ENCODE peak calls at places on chromosomes 16 and 17, in six cellular contexts. N is left ventricle myocardium inferior, F is GM13976, W is RWPE1, H is testis, Z is fibroblast of pulmonary artery. I is an unnamed sample.

GRCh38 chr17:77802333-77802615 is 156.2 kb upstream of the TNRC6C start:
- DNase-seq in N (no peak), Z (no peak), H (no peak), F (no peak), W (no peak), I (no peak)

GRCh38 chr17:69597898-69598692 is 183.6 kb downstream of the MAP2K6 start:
- DNase-seq in F (no peak), H (no peak), N (no peak), Z (peak), W (peak), I (no peak)

GRCh38 chr16:23863511-23864422 is 28.0 kb downstream of the PRKCB start:
- DNase-seq in N (no peak), Z (no peak), F (peak), W (no peak), H (no peak), I (no peak)

GRCh38 chr17:35486920-35487727 is 38.6 kb upstream of the SLFN13 start:
- DNase-seq in W (peak), Z (peak), N (peak), H (no peak), F (peak), I (peak)

GRCh38 chr17:61007980-61008379 is 330.3 kb downstream of the BCAS3 start:
- DNase-seq in H (no peak), W (no peak), F (no peak), Z (no peak), N (no peak), I (no peak)

GRCh38 chr16:23407436-23408125 is 45.4 kb downstream of the COG7 start:
- DNase-seq in W (no peak), H (no peak), Z (no peak), F (no peak), N (no peak), I (no peak)

GRCh38 chr17:58385359-58385899 is 31.9 kb downstream of the RNF43 start:
- DNase-seq in W (no peak), H (no peak), N (no peak), Z (no peak), F (no peak), I (no peak)

GRCh38 chr17:21676281-21677111 is 15.8 kb upstream of the KCNJ18 start:
- DNase-seq in Z (no peak), N (no peak), H (no peak), F (no peak), W (no peak), I (no peak)

GRCh38 chr17:78798695-78799559 is 16.9 kb upstream of the CYTH1 start:
- DNase-seq in F (peak), W (no peak), N (no peak), Z (peak), H (no peak), I (no peak)

GRCh38 chr16:60230666-60231065 is 1496.5 kb upstream of the GOT2 start:
- DNase-seq in Z (no peak), N (no peak), F (no peak), H (no peak), W (no peak), I (no peak)

GRCh38 chr17:28953444-28954118 is 2.3 kb upstream of the PHF12 start:
- DNase-seq in H (peak), N (no peak), Z (peak), F (peak), W (no peak), I (peak)

GRCh38 chr16:85793662-85794298 is 5.6 kb downstream of the EMC8 start:
- DNase-seq in F (no peak), Z (no peak), H (no peak), N (no peak), W (no peak), I (no peak)

GRCh38 chr17:56737741-56738161 is 96.0 kb downstream of the C17orf67 start:
- DNase-seq in W (no peak), F (no peak), Z (peak), N (no peak), H (no peak), I (no peak)

GRCh38 chr16:11449716-11450115 is 104.5 kb downstream of the RMI2 start:
- DNase-seq in H (no peak), Z (no peak), N (no peak), F (peak), W (no peak), I (no peak)

GRCh38 chr17:41334899-41335298 is 15.7 kb downstream of the KRT33A start:
- DNase-seq in N (no peak), Z (no peak), H (no peak), W (no peak), F (no peak), I (no peak)

GRCh38 chr17:4721203-4722135 is 9.8 kb upstream of the MED11 start:
- DNase-seq in N (peak), W (no peak), Z (peak), H (peak), F (no peak), I (no peak)

GRCh38 chr16:50152386-50152806 is 710 bp upstream of the TENT4B start:
- DNase-seq in W (peak), F (peak), N (peak), H (peak), Z (peak), I (no peak)

GRCh38 chr17:1779571-1780074 is 17.8 kb downstream of the SERPINF1 start:
- DNase-seq in W (peak), F (no peak), N (peak), H (peak), Z (peak), I (peak)

GRCh38 chr17:8630227-8630801 is at the start of gene MYH10:
- DNase-seq in N (no peak), Z (no peak), H (peak), W (peak), F (no peak), I (peak)

GRCh38 chr17:69864531-69864930 is 210.5 kb upstream of the KCNJ16 start:
- DNase-seq in W (no peak), F (no peak), N (no peak), H (no peak), Z (no peak), I (no peak)

GRCh38 chr16:28189237-28189636 is 22.5 kb downstream of the XPO6 start:
- DNase-seq in N (no peak), F (no peak), Z (no peak), H (no peak), W (no peak), I (no peak)

GRCh38 chr17:58307468-58308172 is 21.0 kb downstream of the TSPOAP1 start:
- DNase-seq in N (no peak), F (peak), W (no peak), Z (no peak), H (peak), I (no peak)

GRCh38 chr16:66606000-66606751 is 1.7 kb downstream of the CMTM3 start:
- DNase-seq in W (no peak), H (no peak), F (peak), Z (no peak), N (no peak), I (no peak)

GRCh38 chr17:35373984-35374765 is 754 bp upstream of the SLFN11 start:
- DNase-seq in Z (peak), W (peak), F (peak), H (peak), N (peak), I (peak)

GRCh38 chr17:13437966-13438779 is 163.6 kb downstream of the HS3ST3A1 start:
- DNase-seq in H (no peak), W (no peak), N (no peak), F (no peak), Z (no peak), I (no peak)

GRCh38 chr17:71055128-71055527 is 885.8 kb downstream of the KCNJ2 start:
- DNase-seq in N (no peak), Z (peak), W (no peak), H (no peak), F (no peak), I (no peak)

GRCh38 chr16:62036101-62036806 is at the start of gene CDH8:
- DNase-seq in F (peak), H (peak), Z (no peak), N (no peak), W (no peak), I (peak)

GRCh38 chr17:79834575-79835469 is 4.4 kb downstream of the CBX4 start:
- DNase-seq in W (no peak), H (no peak), F (peak), Z (no peak), N (no peak), I (no peak)

GRCh38 chr16:53266156-53266555 is 168.1 kb upstream of the RBL2 start:
- DNase-seq in F (no peak), W (no peak), Z (no peak), N (no peak), H (no peak), I (no peak)

GRCh38 chr16:8464979-8465378 is 125.3 kb downstream of the TMEM114 start:
- DNase-seq in H (no peak), Z (no peak), F (no peak), W (no peak), N (no peak), I (no peak)

GRCh38 chr16:19429271-19429670 is 11.6 kb downstream of the TMC5 start:
- DNase-seq in H (no peak), Z (no peak), N (no peak), W (no peak), F (no peak), I (no peak)

GRCh38 chr17:80346498-80347275 is 68.3 kb upstream of the ENDOV start:
- DNase-seq in F (no peak), Z (no peak), H (no peak), N (no peak), W (no peak), I (no peak)

GRCh38 chr17:5592382-5592781 is 8.1 kb upstream of the NLRP1 start:
- DNase-seq in F (peak), Z (peak), H (no peak), W (peak), N (no peak), I (no peak)

DNA sequence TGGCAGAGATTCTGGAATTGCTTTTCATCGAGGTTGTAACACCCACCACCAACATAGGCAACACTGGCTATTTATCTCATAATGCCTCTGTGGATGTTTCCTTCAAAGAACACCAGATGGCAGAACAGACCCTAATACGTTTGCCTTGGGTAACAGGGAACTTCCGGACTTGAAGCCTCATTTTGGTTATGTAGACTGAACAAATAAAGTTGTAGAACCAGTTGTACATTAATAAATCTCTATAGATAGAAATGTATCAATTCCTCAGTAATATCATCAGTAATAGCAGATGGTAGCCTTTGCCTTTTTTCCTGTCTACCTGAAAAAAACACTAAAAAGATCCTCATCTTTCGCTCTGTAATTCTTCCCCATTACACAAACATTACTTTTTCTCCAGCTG is 25.9 kb upstream of the APOH start:
- DNase-seq in N (no peak), H (peak), Z (peak), F (peak), W (peak), I (no peak)
- TF ChIP-seq CTCF in N (peak), H (peak), Z (peak), F (peak), W (peak), I (peak)

DNA sequence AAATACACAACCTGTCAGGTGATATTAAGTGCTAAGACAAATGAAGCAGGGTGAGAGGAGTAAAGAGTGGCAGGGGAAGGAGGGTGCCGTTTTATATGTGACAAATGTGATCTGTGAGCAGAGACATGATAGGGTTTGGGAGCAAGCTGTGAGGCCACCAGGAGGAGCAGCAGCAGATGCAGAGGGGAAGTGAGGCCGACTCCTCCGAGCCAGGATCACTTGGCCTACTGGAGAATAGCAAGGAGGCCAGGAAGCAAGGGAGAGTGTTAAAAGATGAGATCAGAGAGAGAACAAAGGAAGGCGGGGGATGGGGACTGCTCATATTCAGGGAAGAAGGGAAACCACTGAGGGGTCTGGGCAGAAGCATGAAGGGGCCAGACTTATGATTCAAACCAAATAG is 129.4 kb downstream of the TANGO6 start:
- DNase-seq in N (no peak), W (no peak), Z (peak), H (peak), F (no peak), I (no peak)
- TF ChIP-seq CTCF in N (peak), W (no peak), Z (peak), H (no peak), F (no peak), I (no peak)

GRCh38 chr16:88936913-88937666 is 39.9 kb downstream of the CBFA2T3 start:
- DNase-seq in H (no peak), Z (no peak), W (no peak), N (peak), F (no peak), I (no peak)

GRCh38 chr16:88934066-88934667 is 42.8 kb downstream of the CBFA2T3 start:
- DNase-seq in H (no peak), F (no peak), N (no peak), Z (no peak), W (no peak), I (no peak)

GRCh38 chr16:88938933-88939813 is 37.8 kb downstream of the CBFA2T3 start:
- DNase-seq in H (no peak), N (peak), Z (no peak), W (no peak), F (no peak), I (no peak)

GRCh38 chr16:88938119-88938932 is 38.7 kb downstream of the CBFA2T3 start:
- DNase-seq in H (no peak), F (no peak), N (no peak), Z (no peak), W (no peak), I (no peak)

GRCh38 chr16:88936008-88936912 is 40.7 kb downstream of the CBFA2T3 start:
- DNase-seq in N (peak), H (peak), F (peak), W (no peak), Z (no peak), I (no peak)
- TF ChIP-seq CTCF in N (no peak), H (no peak), F (peak), W (no peak), Z (no peak), I (no peak)

GRCh38 chr16:79993810-79994209 is 393.3 kb upstream of the MAF start:
- DNase-seq in F (no peak), Z (no peak), H (no peak), N (no peak), W (no peak), I (no peak)

GRCh38 chr16:79994413-79994812 is 393.9 kb upstream of the MAF start:
- DNase-seq in Z (no peak), H (no peak), N (no peak), W (no peak), F (no peak), I (no peak)

GRCh38 chr16:79995315-79995714 is 394.8 kb upstream of the MAF start:
- DNase-seq in N (no peak), W (no peak), F (no peak), H (no peak), Z (no peak), I (no peak)

GRCh38 chr16:79998143-79998542 is 397.6 kb upstream of the MAF start:
- DNase-seq in F (no peak), H (no peak), Z (no peak), N (no peak), W (no peak), I (no peak)

DNA sequence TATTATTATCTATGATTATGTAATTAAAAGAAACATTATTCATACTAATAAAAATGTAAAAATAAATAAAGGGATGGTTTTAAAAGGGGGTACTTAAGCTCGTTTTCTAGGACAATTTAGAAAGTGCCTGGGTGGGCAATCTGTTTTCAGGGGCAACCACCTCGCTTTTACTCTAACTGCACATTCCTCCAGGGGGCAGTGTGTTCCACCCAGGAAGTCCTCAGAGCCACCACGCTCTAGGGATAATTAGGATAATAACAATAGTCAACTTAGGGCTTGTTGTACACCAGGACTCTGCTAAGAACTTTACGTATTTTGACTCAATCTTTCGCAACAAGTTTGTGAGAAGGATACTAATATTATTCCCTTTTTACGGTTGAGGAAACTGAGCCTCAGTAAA is 396.7 kb upstream of the MAF start:
- DNase-seq in F (no peak), H (peak), W (no peak), Z (peak), N (no peak), I (no peak)
- TF ChIP-seq CTCF in F (no peak), H (peak), W (no peak), Z (peak), N (peak), I (no peak)

GRCh38 chr17:30970757-30971567 is at the start of gene RNF135:
- DNase-seq in Z (peak), W (peak), H (peak), N (peak), F (peak), I (peak)
- TF ChIP-seq CTCF in Z (no peak), W (peak), H (peak), N (peak), F (no peak), I (peak)